ENCODE peak calls at places on chromosome 18, in four cellular contexts. W is K562; Z is mesendoderm; B is effector memory CD4-positive, alpha-beta T cell. Q is an unnamed sample.
A peak's percentile ranks its signal among the peaks of the same experiment; 100 is the strongest.

GRCh38 chr18:28087173-28087563 is 89.8 kb downstream of the CDH2 start:
- DNase-seq in Z (no peak), W (no peak), B (no peak), Q (no peak)

GRCh38 chr18:44123743-44124142 is 556.9 kb upstream of the SETBP1 start:
- DNase-seq in B (no peak), Z (no peak), W (no peak), Q (no peak)

GRCh38 chr18:78999939-79000338 is 20.3 kb downstream of the SALL3 start:
- DNase-seq in B (no peak), Z (no peak), W (no peak), Q (no peak)

GRCh38 chr18:7512990-7513389 is 54.1 kb upstream of the PTPRM start:
- DNase-seq in Z (no peak), W (no peak), B (no peak), Q (no peak)

GRCh38 chr18:71293322-71293721 is 1004.5 kb downstream of the SOCS6 start:
- DNase-seq in W (no peak), B (no peak), Z (no peak), Q (no peak)

GRCh38 chr18:50649821-50650220 is 89.9 kb downstream of the MAPK4 start:
- DNase-seq in W (no peak), B (no peak), Z (no peak), Q (no peak)

GRCh38 chr18:50559750-50560680 is at the start of gene MAPK4:
- DNase-seq in Z (no peak), B (no peak), W (peak; percentile 74), Q (no peak)

GRCh38 chr18:57542801-57543427 is 43.6 kb downstream of the FECH start:
- DNase-seq in B (no peak), Z (peak; percentile 16), W (no peak), Q (no peak)

GRCh38 chr18:74774486-74774885 is 176.8 kb downstream of the ZNF407 start:
- DNase-seq in B (no peak), Z (no peak), W (no peak), Q (no peak)

GRCh38 chr18:9722691-9723090 is 14.6 kb downstream of the RAB31 start:
- DNase-seq in Z (peak; percentile 74), B (no peak), W (no peak), Q (no peak)

GRCh38 chr18:59571953-59572352 is 125.3 kb downstream of the CCBE1 start:
- DNase-seq in Z (no peak), B (no peak), W (no peak), Q (no peak)

GRCh38 chr18:78636260-78636659 is 343.4 kb upstream of the SALL3 start:
- DNase-seq in Z (no peak), W (no peak), B (no peak), Q (no peak)

GRCh38 chr18:34153711-34154110 is 71.0 kb downstream of the NOL4 start:
- DNase-seq in B (no peak), Z (no peak), W (no peak), Q (no peak)

GRCh38 chr18:2147424-2147823 is 423.9 kb downstream of the METTL4 start:
- DNase-seq in Z (no peak), B (no peak), W (no peak), Q (no peak)

GRCh38 chr18:14179306-14179705 is 47.1 kb upstream of the ZNF519 start:
- DNase-seq in Z (no peak), B (no peak), W (no peak), Q (no peak)

GRCh38 chr18:13191779-13192178 is 26.8 kb upstream of the LDLRAD4 start:
- DNase-seq in B (no peak), Z (peak; percentile 12), W (no peak), Q (no peak)

GRCh38 chr18:41906528-41907256 is 48.3 kb upstream of the PIK3C3 start:
- DNase-seq in Z (peak; percentile 71), B (peak; percentile 5), W (peak; percentile 53), Q (peak; percentile 55)

GRCh38 chr18:34978533-34978893 is 62.7 kb upstream of the MAPRE2 start:
- DNase-seq in W (no peak), B (no peak), Z (peak; percentile 27), Q (no peak)

GRCh38 chr18:55353391-55353790 is 234.6 kb downstream of the TCF4 start:
- DNase-seq in W (no peak), Z (no peak), B (no peak), Q (no peak)
- H3K4me3 ChIP-seq in W (no peak overlapping the region), Z (no peak overlapping the region), B (no peak overlapping the region), Q (no peak overlapping the region)

DNA sequence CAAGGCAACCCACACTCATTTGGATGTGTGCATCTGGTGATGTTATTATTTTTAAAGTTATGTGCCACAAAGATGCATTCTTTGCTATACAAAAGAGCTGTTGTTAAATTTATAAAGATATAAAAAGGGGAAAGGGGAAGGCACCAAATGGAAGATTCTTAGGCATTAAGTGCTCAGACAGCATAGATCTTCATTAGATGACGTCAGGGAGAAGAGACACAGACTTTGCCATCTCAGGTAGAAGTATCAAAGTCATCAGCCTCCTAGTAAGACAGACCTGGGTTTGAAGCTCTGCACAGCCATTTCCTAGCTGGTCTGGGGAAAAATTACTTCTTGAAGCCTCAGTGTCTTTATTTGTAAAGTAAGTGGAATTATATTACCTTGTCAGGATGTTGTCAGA is 1.2 kb upstream of the CLUL1 start:
- DNase-seq in B (no peak), W (no peak), Z (no peak), Q (no peak)
- H3K27ac ChIP-seq in B (no peak overlapping the region), W (no peak overlapping the region), Z (no peak overlapping the region), Q (no peak overlapping the region)

DNA sequence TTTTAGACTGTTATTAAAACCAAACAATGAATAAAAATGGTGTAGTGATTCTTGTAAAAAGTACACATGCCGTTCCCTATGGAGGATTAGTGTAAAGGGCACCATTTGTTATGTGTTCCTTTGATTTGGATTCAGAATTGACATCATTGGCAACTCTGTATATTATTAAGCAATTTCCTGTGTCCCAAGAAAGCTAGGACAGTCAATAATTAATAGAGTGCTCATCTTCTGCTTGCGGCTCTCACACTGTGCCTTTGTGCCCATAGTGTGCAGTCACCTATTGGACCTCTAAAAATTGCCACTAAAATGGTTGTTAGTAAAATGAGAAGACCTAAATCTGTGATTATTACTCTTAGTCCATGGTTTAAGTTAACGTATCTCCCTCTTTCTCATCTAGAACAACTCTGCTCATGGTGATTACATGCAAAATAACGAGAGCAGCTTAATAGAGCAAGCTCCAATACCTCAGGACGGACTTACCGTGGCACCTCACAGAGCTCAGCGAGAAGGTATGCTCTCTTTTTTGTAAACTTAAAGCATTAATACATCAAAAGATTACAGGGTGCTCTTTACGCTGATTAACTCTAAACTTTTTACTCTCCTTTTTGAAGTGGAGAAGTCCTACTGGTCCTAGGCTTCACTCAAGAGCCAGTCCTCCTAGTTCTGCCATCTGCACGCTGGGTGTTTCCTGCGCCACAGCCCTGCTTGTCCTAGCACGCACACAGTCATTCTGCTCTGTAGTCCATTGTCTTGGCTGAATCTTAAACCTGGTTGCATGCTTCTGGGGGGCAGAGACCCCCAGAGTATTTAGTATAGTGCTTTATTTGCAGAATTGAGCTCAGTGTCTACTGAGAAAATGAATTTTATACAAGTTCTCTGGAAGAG is 16.7 kb downstream of the ZCCHC2 start:
- DNase-seq in Z (no peak), B (no peak), W (no peak), Q (no peak)
- H3K4me3 ChIP-seq in Z (no peak overlapping the region), B (no peak overlapping the region), W (no peak overlapping the region), Q (no peak overlapping the region)

DNA sequence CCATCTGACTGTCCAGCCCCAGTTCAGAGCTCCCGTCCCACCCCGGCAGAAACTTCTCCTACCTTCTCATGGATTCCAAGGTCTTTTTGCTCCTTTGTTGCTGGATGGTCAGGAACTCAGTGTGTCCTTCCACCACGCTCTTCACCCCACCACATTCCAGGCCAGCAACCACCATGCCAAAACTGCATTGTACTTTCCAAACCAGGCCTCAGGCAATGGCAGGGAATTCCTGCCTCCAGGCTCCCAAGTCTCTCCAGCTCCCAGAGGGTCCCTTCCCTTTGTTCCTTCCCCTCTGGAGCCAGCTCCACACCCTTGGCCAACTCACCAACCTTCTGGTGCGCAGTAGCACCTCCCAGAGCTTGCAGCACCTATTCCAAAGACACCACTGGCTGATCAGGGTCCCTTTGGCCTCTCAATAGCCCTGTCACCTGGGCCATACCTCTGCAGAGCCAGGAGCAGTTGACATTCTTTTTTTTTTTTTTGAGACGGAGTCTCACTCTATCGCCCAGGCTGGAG is 8.1 kb downstream of the CHMP1B start:
- DNase-seq in Z (peak; percentile 60), B (no peak), W (no peak), Q (no peak)
- H3K27ac ChIP-seq in Z (no peak overlapping the region), B (no peak overlapping the region), W (no peak overlapping the region), Q (no peak overlapping the region)

DNA sequence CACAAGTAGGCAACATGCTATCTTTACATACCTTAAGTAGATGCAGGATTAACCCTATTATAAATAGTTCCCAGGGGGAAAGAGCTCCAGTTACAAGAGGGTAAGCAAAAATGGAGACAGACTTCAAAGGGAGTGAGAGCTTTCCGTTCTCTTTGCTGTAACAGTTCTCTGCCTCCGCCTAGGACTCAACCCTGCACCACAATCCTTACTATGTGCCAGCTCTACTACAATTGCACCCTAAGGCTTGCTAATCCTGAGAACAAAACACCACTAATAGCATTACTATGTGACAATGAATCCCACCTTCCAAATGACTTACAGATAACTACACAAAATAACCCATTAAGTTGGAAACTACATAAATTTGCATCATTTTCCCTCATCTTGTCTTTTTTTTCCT is 7.7 kb downstream of the ZBTB14 start:
- DNase-seq in W (no peak), B (no peak), Z (peak; percentile 36), Q (no peak)
- H3K4me3 ChIP-seq in W (no peak overlapping the region), B (no peak overlapping the region), Z (no peak overlapping the region), Q (no peak overlapping the region)

GRCh38 chr18:77548790-77549420 is 299.3 kb downstream of the GALR1 start:
- DNase-seq in Z (no peak), W (no peak), B (no peak), Q (no peak)

GRCh38 chr18:77551055-77551454 is 301.4 kb downstream of the GALR1 start:
- DNase-seq in B (no peak), W (no peak), Z (no peak), Q (no peak)

GRCh38 chr18:77554061-77554460 is 304.4 kb downstream of the GALR1 start:
- DNase-seq in Z (no peak), W (no peak), B (no peak), Q (no peak)

GRCh38 chr18:77550625-77551024 is 301.0 kb downstream of the GALR1 start:
- DNase-seq in W (no peak), B (no peak), Z (no peak), Q (no peak)

DNA sequence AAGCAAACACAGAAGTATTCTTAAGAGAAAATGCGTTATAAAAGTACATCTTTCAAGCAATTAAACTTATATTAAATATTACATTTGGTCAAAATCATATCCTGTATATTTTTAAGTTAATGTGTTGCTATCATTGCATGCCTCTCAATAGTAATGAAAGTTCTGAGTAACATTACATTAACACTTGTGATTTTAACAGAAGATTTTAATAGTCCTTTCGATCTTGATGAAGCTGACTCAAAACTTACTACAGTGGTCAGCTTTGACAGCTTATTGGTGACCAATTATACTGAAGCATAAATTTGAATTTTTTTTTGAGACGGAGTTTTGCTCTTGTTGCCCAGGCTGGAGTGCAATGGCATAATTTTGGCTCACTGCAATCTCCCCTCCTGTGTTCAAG is 303.3 kb downstream of the GALR1 start:
- DNase-seq in Z (no peak), W (no peak), B (no peak), Q (no peak)
- H3K27ac ChIP-seq in Z (no peak overlapping the region), W (no peak overlapping the region), B (no peak overlapping the region), Q (no peak overlapping the region)

DNA sequence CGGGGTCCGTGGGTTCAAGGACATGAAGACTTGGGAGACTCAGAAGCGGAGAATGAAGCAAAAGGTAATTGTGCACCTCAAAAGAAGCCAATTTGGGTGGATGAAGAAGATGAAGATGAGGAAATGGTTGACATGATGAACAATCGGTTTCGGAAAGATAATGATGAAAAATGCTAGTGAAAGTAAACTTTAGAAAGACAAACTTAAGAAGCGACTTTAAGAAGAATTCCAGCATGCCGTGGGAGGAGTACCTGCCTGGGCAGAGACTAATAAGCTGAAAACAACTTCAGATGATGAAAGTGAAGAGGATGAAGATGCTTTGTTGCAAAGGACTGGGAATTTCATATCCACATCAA is 43.5 kb downstream of the PSTPIP2 start:
- DNase-seq in B (no peak), Z (no peak), W (no peak), Q (no peak)
- H3K4me3 ChIP-seq in B (peak overlapping the region; percentile 72), Z (no peak overlapping the region), W (no peak overlapping the region), Q (peak overlapping the region; percentile 89)

GRCh38 chr18:47931707-47932103 is 1.2 kb upstream of the SMAD2 start:
- DNase-seq in W (peak; percentile 14), Z (peak; percentile 86), B (peak; percentile 8), Q (peak; percentile 53)
- H3K27ac ChIP-seq in W (peak overlapping the region; percentile 91), Z (peak overlapping the region; percentile 100), B (peak overlapping the region; percentile 90), Q (peak overlapping the region; percentile 91)

Q was measured in naive thymus-derived CD4-positive, alpha-beta T cell.